ENCODE peak calls at places on chromosomes 11 and 22, in seven cellular contexts. S, M, Z, X, E, H and O are unnamed samples.

GRCh38 chr11:60498853-60499252 is 6.3 kb downstream of the MS4A12 start:
- DNase-seq in M (no peak), E (no peak), Z (no peak), X (peak), S (no peak), H (no peak), O (no peak)

GRCh38 chr11:87251560-87251959 is 213.8 kb downstream of the TMEM135 start:
- DNase-seq in H (no peak), E (no peak), M (no peak), S (no peak), Z (no peak), X (no peak), O (no peak)

GRCh38 chr22:19638282-19639015 is 75.9 kb upstream of the SEPTIN5 start:
- DNase-seq in M (no peak), X (no peak), E (no peak), S (no peak), H (no peak), Z (no peak), O (no peak)

GRCh38 chr11:65796726-65797601 is 10.1 kb downstream of the OVOL1 start:
- DNase-seq in S (no peak), E (no peak), X (no peak), M (no peak), H (no peak), Z (no peak), O (no peak)

GRCh38 chr22:42353883-42354727 is 78.1 kb downstream of the NFAM1 start:
- DNase-seq in X (no peak), E (peak), H (no peak), S (no peak), M (no peak), Z (no peak), O (no peak)

GRCh38 chr11:62445314-62445740 is 26.5 kb downstream of the SCGB1A1 start:
- DNase-seq in H (peak), S (no peak), X (no peak), M (no peak), E (no peak), Z (peak), O (no peak)

GRCh38 chr11:12160680-12161079 is 50.3 kb downstream of the MICAL2 start:
- DNase-seq in S (no peak), E (no peak), Z (no peak), M (no peak), H (peak), X (no peak), O (no peak)

GRCh38 chr22:29092243-29092642 is 19.4 kb downstream of the KREMEN1 start:
- DNase-seq in M (no peak), X (no peak), H (no peak), S (no peak), Z (no peak), E (no peak), O (no peak)

GRCh38 chr22:23913306-23913660 is 19.1 kb downstream of the MIF start:
- DNase-seq in E (no peak), M (peak), X (peak), H (no peak), Z (no peak), S (no peak), O (peak)

GRCh38 chr11:45252134-45252856 is 33.8 kb downstream of the SYT13 start:
- DNase-seq in M (peak), E (peak), S (peak), H (peak), Z (peak), X (peak), O (peak)

GRCh38 chr11:3127706-3128355 is 37.3 kb downstream of the OSBPL5 start:
- DNase-seq in S (peak), E (no peak), Z (no peak), H (no peak), M (no peak), X (no peak), O (no peak)

GRCh38 chr11:65454311-65454695 is 31.7 kb downstream of the NEAT1 start:
- DNase-seq in E (no peak), X (no peak), H (no peak), S (no peak), Z (peak), M (no peak), O (no peak)

GRCh38 chr22:28269277-28269676 is 350.2 kb upstream of the PITPNB start:
- DNase-seq in E (no peak), Z (no peak), X (no peak), M (no peak), S (no peak), H (no peak), O (no peak)

GRCh38 chr11:47469411-47470179 is 20.7 kb upstream of the RAPSN start:
- DNase-seq in E (no peak), Z (peak), H (no peak), M (no peak), X (no peak), S (no peak), O (no peak)

GRCh38 chr22:25154686-25154999 is 45.0 kb upstream of the CRYBB3 start:
- DNase-seq in S (no peak), H (no peak), X (no peak), M (no peak), E (no peak), Z (no peak), O (no peak)

GRCh38 chr22:46309526-46310085 is 12.9 kb downstream of the GTSE1 start:
- DNase-seq in E (no peak), Z (no peak), M (no peak), S (no peak), H (no peak), X (no peak), O (no peak)

GRCh38 chr22:43110444-43110926 is at the start of gene BIK:
- DNase-seq in X (peak), Z (no peak), E (peak), S (peak), M (peak), H (peak), O (peak)

GRCh38 chr11:67482736-67483497 is at the start of gene AIP:
- DNase-seq in Z (peak), E (peak), M (peak), H (peak), S (peak), X (peak), O (peak)
- TF ChIP-seq CTCF in Z (no peak), E (no peak), M (peak), H (peak), S (no peak), X (no peak), O (peak)

DNA sequence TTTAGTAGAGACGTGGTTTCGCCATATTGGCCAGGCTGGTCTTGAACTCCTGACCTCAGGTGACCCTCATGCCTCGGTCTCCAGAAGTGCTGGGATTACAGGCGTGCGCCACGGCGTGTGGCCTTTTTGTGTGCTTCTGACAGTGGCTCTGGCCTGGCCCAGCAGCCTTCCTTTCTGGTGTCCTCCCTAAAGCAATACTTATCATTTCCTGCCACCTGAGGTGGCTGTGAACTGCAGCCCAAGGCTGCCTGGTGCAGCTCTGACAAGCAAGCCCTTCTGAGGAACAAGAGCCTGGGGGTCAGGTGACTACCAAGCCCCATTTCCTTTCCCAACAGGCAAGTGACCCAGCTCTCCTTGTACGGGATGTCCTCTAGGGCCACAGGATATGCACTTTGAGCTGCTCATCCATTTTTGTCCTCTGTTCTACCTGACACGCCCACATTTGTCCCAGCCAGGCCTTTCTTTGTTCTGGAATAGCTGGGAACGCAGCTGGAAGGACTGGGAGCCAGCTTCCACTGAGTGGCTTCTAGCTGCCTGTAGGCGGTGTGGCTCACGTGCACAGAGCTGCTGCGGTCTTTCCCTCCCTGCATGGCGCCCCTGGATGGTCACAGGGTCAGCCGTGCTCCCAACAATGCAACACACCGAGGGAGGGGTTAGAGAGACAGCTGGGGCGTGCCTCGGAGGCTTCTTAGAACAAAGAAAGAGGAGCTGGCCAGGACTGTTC is 12.3 kb upstream of the BID start:
- DNase-seq in H (peak), X (no peak), S (no peak), M (peak), E (peak), Z (peak), O (no peak)
- TF ChIP-seq CTCF in H (no peak), X (no peak), S (no peak), M (no peak), E (no peak), Z (no peak), O (no peak)

GRCh38 chr11:72328366-72329224 is 84.6 kb upstream of the PHOX2A start:
- DNase-seq in E (no peak), H (no peak), S (no peak), X (no peak), M (no peak), Z (peak), O (no peak)
- TF ChIP-seq CTCF in E (no peak), H (no peak), S (no peak), X (no peak), M (peak), Z (no peak), O (peak)

GRCh38 chr11:26851696-26852095 is 129.8 kb upstream of the SLC5A12 start:
- DNase-seq in M (no peak), H (no peak), E (no peak), X (no peak), Z (no peak), S (no peak), O (no peak)
- TF ChIP-seq CTCF in M (no peak), H (no peak), E (no peak), X (no peak), Z (no peak), S (no peak), O (no peak)